ENCODE peak calls at places on chromosomes 4 and X, in ten cellular contexts. G is lower lobe of right lung; B is left ventricle myocardium inferior; V is OCI-LY7; D is BE2C; H is kidney; X is upper lobe of right lung; Z is CD4-positive, alpha-beta memory T cell; W is tibial artery; Y is astrocyte. C is an unnamed sample. For H3K4me1 and H3K9me3, the result is how much of the 10 kb centered on the place peaks cover.

GRCh38 chr4:71338846-71339593 is at the start of gene SLC4A4:
- DNase-seq in W (no peak), Y (peak), H (no peak), D (no peak), Z (no peak), G (no peak), V (no peak), X (no peak), B (no peak), C (no peak)

GRCh38 chr4:153676984-153677383 is 7.1 kb upstream of the TLR2 start:
- DNase-seq in X (no peak), B (no peak), D (no peak), G (no peak), Z (no peak), H (no peak), W (no peak), V (no peak), Y (peak), C (no peak)

GRCh38 chr4:113406723-113407016 is 354.9 kb downstream of the CAMK2D start:
- DNase-seq in B (no peak), X (no peak), Y (no peak), V (no peak), W (no peak), H (no peak), G (no peak), D (no peak), Z (no peak), C (no peak)

GRCh38 chrX:138756234-138756633 is 44.7 kb upstream of the FGF13 start:
- DNase-seq in X (no peak), D (no peak), G (peak), Y (peak), H (peak), V (no peak), Z (no peak), B (peak), W (peak), C (peak)

GRCh38 chr4:189092596-189092995 is 848.1 kb upstream of the FRG1 start:
- DNase-seq in V (peak), B (no peak), D (no peak), H (no peak), X (no peak), Y (no peak), G (no peak), Z (no peak), W (no peak), C (no peak)

GRCh38 chrX:145817299-145817665 is 347 bp upstream of the SLITRK2 start:
- DNase-seq in B (no peak), D (no peak), H (peak), G (no peak), Y (no peak), W (no peak), V (no peak), Z (no peak), X (no peak), C (peak)

GRCh38 chr4:106601519-106601918 is 232.9 kb upstream of the GIMD1 start:
- DNase-seq in D (no peak), V (no peak), X (no peak), Y (peak), Z (no peak), G (no peak), W (no peak), H (no peak), B (no peak), C (no peak)

GRCh38 chr4:7905461-7905915 is 34.2 kb downstream of the AFAP1 start:
- DNase-seq in X (no peak), B (no peak), G (no peak), Y (peak), H (no peak), D (no peak), Z (no peak), V (no peak), W (peak), C (no peak)

GRCh38 chrX:101206471-101206870 is 13.1 kb upstream of the DRP2 start:
- DNase-seq in V (peak), D (no peak), H (no peak), B (no peak), Y (no peak), G (no peak), X (no peak), W (no peak), Z (no peak), C (peak)

GRCh38 chr4:88587285-88587684 is 5.0 kb upstream of the HERC3 start:
- DNase-seq in W (no peak), Z (no peak), V (no peak), D (no peak), Y (no peak), X (no peak), H (no peak), B (no peak), G (no peak), C (no peak)

GRCh38 chrX:132591719-132592275 is 103.0 kb upstream of the MBNL3 start:
- DNase-seq in G (no peak), W (no peak), D (peak), Z (no peak), X (no peak), V (no peak), H (no peak), B (no peak), Y (no peak), C (peak)

GRCh38 chr4:109332926-109333464 is 30.5 kb upstream of the COL25A1 start:
- DNase-seq in B (no peak), Z (no peak), D (peak), Y (no peak), G (no peak), W (no peak), H (no peak), V (peak), X (no peak), C (peak)

GRCh38 chrX:11111038-11111851 is at the start of gene HCCS:
- DNase-seq in H (peak), G (peak), D (peak), Z (peak), B (peak), X (peak), V (peak), W (peak), Y (peak), C (peak)

GRCh38 chr4:183140911-183141320 is 41.9 kb downstream of the WWC2 start:
- DNase-seq in X (no peak), H (no peak), Y (peak), G (no peak), B (no peak), W (no peak), D (no peak), Z (no peak), V (no peak), C (no peak)

GRCh38 chr4:4333265-4333706 is 43.2 kb downstream of the ZBTB49 start:
- DNase-seq in X (peak), W (no peak), Y (peak), D (no peak), B (peak), V (no peak), Z (no peak), H (peak), G (peak), C (no peak)

GRCh38 chrX:41116948-41117347 is 31.7 kb downstream of the USP9X start:
- DNase-seq in X (no peak), D (no peak), H (no peak), Z (peak), Y (no peak), V (peak), B (no peak), W (no peak), G (no peak), C (no peak)

GRCh38 chr4:184648220-184649025 is 824 bp downstream of the CASP3 start:
- DNase-seq in D (peak), Z (peak), X (peak), V (peak), Y (peak), G (peak), W (peak), H (peak), B (peak), C (peak)

GRCh38 chrX:84047339-84047738 is 140.7 kb downstream of the RPS6KA6 start:
- DNase-seq in X (no peak), B (no peak), D (peak), Z (no peak), H (no peak), V (no peak), G (no peak), Y (no peak), W (no peak), C (no peak)

GRCh38 chrX:103918584-103919335 is 43.7 kb upstream of the TMSB15B start:
- DNase-seq in D (peak), Y (peak), X (peak), B (peak), H (peak), Z (peak), G (peak), V (peak), W (peak), C (peak)

GRCh38 chr4:102836596-102836995 is 9.2 kb upstream of the UBE2D3 start:
- DNase-seq in Z (no peak), D (no peak), H (no peak), B (no peak), X (no peak), W (no peak), Y (no peak), G (no peak), V (no peak), C (no peak)

GRCh38 chr4:158484173-158484885 is 37.4 kb upstream of the RXFP1 start:
- DNase-seq in H (no peak), B (no peak), G (no peak), Y (peak), Z (no peak), X (no peak), W (no peak), D (no peak), V (no peak), C (no peak)

GRCh38 chr4:83772680-83773079 is 236.8 kb downstream of the GPAT3 start:
- DNase-seq in Z (no peak), Y (no peak), G (no peak), D (no peak), V (no peak), B (no peak), H (no peak), W (no peak), X (no peak), C (no peak)

GRCh38 chr4:113278324-113278934 is 229.0 kb downstream of the ANK2 start:
- DNase-seq in G (peak), V (peak), X (no peak), W (peak), Z (peak), D (peak), Y (peak), H (peak), B (peak), C (peak)

GRCh38 chrX:23989689-23990088 is 37.3 kb downstream of the KLHL15 start:
- DNase-seq in G (no peak), B (no peak), H (no peak), Z (no peak), D (no peak), X (no peak), Y (no peak), V (no peak), W (no peak), C (no peak)

GRCh38 chrX:66684196-66684595 is 45.3 kb upstream of the EDA2R start:
- DNase-seq in Z (no peak), G (no peak), H (no peak), V (no peak), X (no peak), B (no peak), W (no peak), D (no peak), Y (peak), C (no peak)

GRCh38 chrX:53287493-53288138 is 6.2 kb upstream of the IQSEC2 start:
- DNase-seq in B (peak), W (peak), Y (peak), Z (peak), X (no peak), H (peak), V (peak), D (peak), G (peak), C (no peak)

GRCh38 chrX:65932173-65933084 is 107.5 kb downstream of the VSIG4 start:
- DNase-seq in H (no peak), V (peak), X (no peak), W (no peak), G (no peak), Y (no peak), D (no peak), B (no peak), Z (no peak), C (peak)

GRCh38 chr4:186266699-186267467 is 894 bp downstream of the F11 start:
- DNase-seq in G (peak), B (no peak), W (no peak), D (no peak), H (no peak), Y (no peak), Z (no peak), V (no peak), X (peak), C (peak)

GRCh38 chr4:75708218-75708691 is 16.1 kb upstream of the USO1 start:
- DNase-seq in V (no peak), H (no peak), D (no peak), Y (no peak), Z (peak), G (no peak), W (no peak), X (no peak), B (no peak), C (no peak)

GRCh38 chr4:6594341-6594740 is 19.4 kb downstream of the MAN2B2 start:
- DNase-seq in Y (no peak), D (no peak), B (no peak), G (no peak), W (no peak), V (no peak), X (no peak), H (peak), Z (no peak), C (no peak)

GRCh38 chrX:148020329-148020728 is 39.2 kb downstream of the FMR1NB start:
- DNase-seq in G (no peak), W (no peak), B (no peak), Z (no peak), D (no peak), Y (no peak), H (no peak), V (no peak), X (no peak), C (no peak)

GRCh38 chr4:189940178-189941004 is at the start of gene FRG1:
- DNase-seq in H (peak), V (peak), Y (peak), W (peak), Z (peak), D (peak), X (peak), B (peak), G (peak), C (peak)

GRCh38 chr4:86549163-86549788 is 44.8 kb upstream of the PTPN13 start:
- DNase-seq in W (no peak), V (no peak), H (no peak), D (no peak), X (no peak), Z (no peak), G (no peak), B (no peak), Y (peak), C (no peak)

GRCh38 chrX:153488231-153488914 is 6.4 kb upstream of the BGN start:
- DNase-seq in H (peak), Y (peak), G (no peak), Z (no peak), V (no peak), X (no peak), B (peak), D (no peak), W (peak), C (no peak)

GRCh38 chrX:81957900-81958545 is 756.1 kb downstream of the SH3BGRL start:
- DNase-seq in B (no peak), H (no peak), D (no peak), X (no peak), W (no peak), V (no peak), G (no peak), Z (peak), Y (no peak), C (peak)

GRCh38 chr4:4200624-4201023 is 26.1 kb downstream of the OTOP1 start:
- DNase-seq in X (no peak), W (no peak), Z (no peak), V (no peak), Y (no peak), G (no peak), H (no peak), D (no peak), B (no peak), C (peak)

GRCh38 chr4:113657834-113658233 is 103.7 kb downstream of the CAMK2D start:
- DNase-seq in H (no peak), V (no peak), G (no peak), B (no peak), X (no peak), D (no peak), W (no peak), Z (no peak), Y (peak), C (no peak)

GRCh38 chrX:152912121-152912520 is 14.3 kb downstream of the ZNF185 start:
- DNase-seq in B (no peak), Z (no peak), Y (no peak), G (no peak), W (no peak), H (no peak), D (no peak), V (no peak), X (no peak), C (no peak)

GRCh38 chrX:72395252-72395651 is 89.5 kb upstream of the CITED1 start:
- DNase-seq in H (no peak), G (no peak), B (no peak), Y (no peak), D (no peak), X (no peak), W (no peak), Z (no peak), V (no peak), C (no peak)

GRCh38 chrX:40009890-40010289 is 87.9 kb downstream of the BCOR start:
- DNase-seq in H (no peak), B (no peak), G (no peak), Y (no peak), X (no peak), D (no peak), V (no peak), Z (no peak), W (no peak), C (no peak)
- H3K4me1 ChIP-seq in H (under half), B (under half), G (under half), Y (under half), X (under half), D (under half), V (under half), Z (under half), W (under half), C (under half)

DNA sequence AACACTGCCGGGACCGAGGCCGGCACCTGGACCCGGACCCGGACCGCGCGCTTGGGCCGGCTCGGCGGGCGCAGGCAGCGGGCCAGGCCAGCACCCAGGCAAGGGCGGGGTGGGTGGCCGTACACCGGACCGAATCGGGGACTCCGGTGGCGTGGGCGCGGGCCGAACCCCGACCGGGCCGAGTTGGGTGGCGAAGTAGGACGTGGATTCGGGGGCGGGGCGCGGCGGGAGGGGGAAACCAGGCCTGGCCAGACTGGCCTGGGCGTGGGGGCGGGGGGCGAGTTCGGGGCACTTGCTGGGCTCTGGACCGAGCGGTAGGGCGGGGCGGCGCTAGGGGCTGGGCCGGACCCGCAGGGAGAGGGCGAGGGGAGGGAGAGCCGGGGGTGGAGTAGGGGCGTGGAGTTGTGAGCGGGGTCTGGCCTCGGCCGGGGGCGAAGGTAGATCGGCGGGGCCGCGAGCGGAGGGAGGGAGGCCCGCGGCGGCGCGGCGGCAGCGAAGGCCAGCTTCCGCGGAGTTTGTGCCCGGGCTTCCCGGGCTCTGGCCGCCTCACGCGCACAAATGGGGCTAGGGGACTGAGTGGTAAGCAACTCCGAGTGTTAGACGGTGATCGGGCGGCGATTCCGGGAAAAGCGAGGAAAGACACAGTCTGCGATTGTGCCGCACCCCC is 1.8 kb upstream of the BCORL1 start:
- DNase-seq in Z (no peak), W (peak), H (peak), X (peak), Y (no peak), D (peak), B (peak), V (no peak), G (peak), C (peak)
- H3K4me3 ChIP-seq in Z (peak), W (no peak), H (peak), X (no peak), Y (peak), D (peak), B (no peak), V (no peak), G (no peak), C (no peak)

GRCh38 chr4:30245140-30245539 is 475.0 kb upstream of the PCDH7 start:
- DNase-seq in D (no peak), G (no peak), Z (no peak), W (no peak), B (no peak), X (no peak), H (no peak), V (no peak), Y (no peak), C (no peak)
- H3K9me3 ChIP-seq in D (under half), G (under half), Z (under half), W (under half), B (half or more), X (under half), H (under half), V (under half), Y (under half), C (under half)

GRCh38 chr4:124030038-124030638 is 633.5 kb downstream of the SPRY1 start:
- DNase-seq in G (no peak), H (peak), W (peak), D (no peak), B (peak), Z (no peak), Y (no peak), X (no peak), V (no peak), C (no peak)

GRCh38 chr4:124025423-124025822 is 628.8 kb downstream of the SPRY1 start:
- DNase-seq in D (no peak), W (no peak), X (no peak), G (no peak), H (no peak), Z (no peak), B (no peak), V (no peak), Y (no peak), C (no peak)

GRCh38 chr4:124028172-124028571 is 631.6 kb downstream of the SPRY1 start:
- DNase-seq in B (no peak), X (no peak), H (no peak), V (no peak), G (no peak), D (no peak), Z (no peak), W (no peak), Y (peak), C (peak)
- H3K4me1 ChIP-seq in B (under half), X (under half), H (under half), V (under half), G (under half), D (under half), Z (under half), W (under half), Y (under half), C (under half)

DNA sequence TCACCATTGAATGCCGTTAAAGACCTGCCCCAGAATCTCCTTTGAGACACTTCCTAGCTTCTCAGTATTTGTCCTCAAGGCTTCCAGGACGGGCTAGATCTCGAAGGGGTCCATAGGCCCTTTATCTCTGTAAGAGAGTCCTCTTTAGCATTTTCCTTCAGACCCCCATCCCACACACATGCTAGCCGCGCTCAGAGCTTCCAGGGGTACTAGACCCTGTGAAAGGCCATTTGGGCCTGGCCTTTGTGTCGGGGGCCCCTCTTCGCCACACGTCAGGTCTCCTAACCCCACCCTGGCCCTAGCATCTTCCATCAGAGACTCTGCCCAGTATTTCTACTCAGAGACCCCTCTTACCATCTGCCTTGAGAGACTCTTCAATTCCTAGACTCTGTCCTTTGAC is 759 bp downstream of the UBA1 start:
- DNase-seq in H (no peak), V (no peak), X (no peak), B (no peak), D (no peak), Z (no peak), G (no peak), Y (no peak), W (no peak), C (no peak)
- H3K4me3 ChIP-seq in H (peak), V (peak), X (peak), B (peak), D (peak), Z (peak), G (peak), Y (peak), W (peak), C (peak)

DNA sequence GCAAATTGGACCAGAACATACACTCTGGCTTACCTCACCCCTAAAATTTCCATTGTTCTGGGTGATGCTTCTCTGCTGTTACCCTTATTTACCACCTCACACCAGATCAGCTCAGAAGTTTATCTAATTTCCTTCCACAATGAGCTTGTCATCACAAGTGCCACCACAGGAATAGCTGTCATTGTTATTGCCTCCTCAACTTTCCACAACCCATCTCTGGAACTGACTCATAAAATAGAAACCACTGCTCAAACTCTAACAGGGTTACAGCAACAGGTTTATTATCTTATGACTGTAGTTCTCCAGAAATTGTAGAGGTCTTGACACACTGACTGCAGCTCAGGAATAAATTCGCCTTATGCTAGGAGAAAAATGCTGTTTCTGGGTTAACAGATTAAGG is 52.7 kb downstream of the ZNF718 start:
- DNase-seq in G (no peak), Y (no peak), Z (no peak), X (no peak), H (no peak), D (no peak), V (no peak), W (no peak), B (no peak), C (no peak)
- H3K9me3 ChIP-seq in G (half or more), Y (under half), Z (half or more), X (half or more), H (half or more), D (under half), V (under half), W (half or more), B (half or more), C (under half)

GRCh38 chrX:107729558-107730297 is 45.9 kb downstream of the TSC22D3 start:
- DNase-seq in W (peak), X (no peak), Y (no peak), H (no peak), V (no peak), Z (no peak), G (no peak), D (no peak), B (peak), C (peak)
- H3K4me1 ChIP-seq in W (under half), X (under half), Y (under half), H (under half), V (under half), Z (under half), G (half or more), D (under half), B (half or more), C (under half)

C was measured in HAP-1.